ENCODE peak calls at places on chromosomes 11 and 22, in seven cellular contexts. I, U, Y, Z, L, X and G are unnamed samples.

GRCh38 chr11:122748968-122749687 is 89.2 kb upstream of the CRTAM start:
- DNase-seq in I (peak; percentile 88), U (peak; percentile 73), Y (peak; percentile 23), Z (peak; percentile 83), L (peak; percentile 81), X (peak; percentile 79), G (peak; percentile 60)

GRCh38 chr22:31139866-31140716 is at the start of gene PLA2G3:
- DNase-seq in I (no peak), U (peak; percentile 54), Y (no peak), Z (peak; percentile 67), L (no peak), X (no peak), G (peak; percentile 26)

GRCh38 chr11:45371251-45371749 is 85.2 kb upstream of the SYT13 start:
- DNase-seq in I (no peak), U (peak; percentile 59), Y (peak; percentile 12), Z (peak; percentile 90), L (peak; percentile 69), X (peak; percentile 86), G (peak; percentile 44)

GRCh38 chr22:50139843-50140415 is 30.6 kb upstream of the PANX2 start:
- DNase-seq in I (no peak), U (peak; percentile 81), Y (no peak), Z (no peak), L (peak; percentile 44), X (no peak), G (peak; percentile 56)

GRCh38 chr11:19245351-19245750 is 4.6 kb upstream of the E2F8 start:
- DNase-seq in I (no peak), U (no peak), Y (no peak), Z (no peak), L (no peak), X (no peak), G (no peak)

GRCh38 chr11:130882138-130882551 is 34.1 kb downstream of the SNX19 start:
- DNase-seq in I (no peak), U (no peak), Y (no peak), Z (no peak), L (peak; percentile 12), X (no peak), G (peak; percentile 11)

GRCh38 chr22:41092847-41093371 is 517 bp downstream of the EP300 start:
- DNase-seq in I (no peak), U (peak; percentile 41), Y (no peak), Z (peak; percentile 83), L (peak; percentile 66), X (no peak), G (no peak)

GRCh38 chr11:17735823-17736772 is 1.5 kb downstream of the KCNC1 start:
- DNase-seq in I (no peak), U (no peak), Y (no peak), Z (no peak), L (no peak), X (no peak), G (no peak)

GRCh38 chr11:1453611-1454386 is 32.8 kb downstream of the MOB2 start:
- DNase-seq in I (no peak), U (peak; percentile 45), Y (no peak), Z (peak; percentile 81), L (peak; percentile 53), X (no peak), G (peak; percentile 7)

GRCh38 chr11:34655335-34656008 is 34.6 kb downstream of the EHF start:
- DNase-seq in I (no peak), U (peak; percentile 83), Y (no peak), Z (no peak), L (no peak), X (no peak), G (no peak)

GRCh38 chr11:112453601-112454577 is 193.2 kb upstream of the PLET1 start:
- DNase-seq in I (no peak), U (peak; percentile 45), Y (no peak), Z (peak; percentile 68), L (peak; percentile 48), X (no peak), G (peak; percentile 50)

GRCh38 chr11:94751216-94751612 is 16.9 kb upstream of the AMOTL1 start:
- DNase-seq in I (no peak), U (no peak), Y (no peak), Z (no peak), L (no peak), X (no peak), G (no peak)

GRCh38 chr11:65116370-65117205 is 913 bp downstream of the ZNHIT2 start:
- DNase-seq in I (no peak), U (peak; percentile 75), Y (no peak), Z (peak; percentile 82), L (peak; percentile 74), X (no peak), G (peak; percentile 38)

GRCh38 chr22:39408173-39408572 is 8.6 kb downstream of the TAB1 start:
- DNase-seq in I (no peak), U (peak; percentile 85), Y (no peak), Z (no peak), L (no peak), X (no peak), G (no peak)

GRCh38 chr22:37201066-37201820 is 11.0 kb downstream of the SSTR3 start:
- DNase-seq in I (peak; percentile 30), U (no peak), Y (no peak), Z (no peak), L (no peak), X (no peak), G (no peak)

GRCh38 chr11:57566564-57567209 is 785 bp downstream of the UBE2L6 start:
- DNase-seq in I (no peak), U (no peak), Y (no peak), Z (peak; percentile 68), L (peak; percentile 30), X (no peak), G (no peak)

GRCh38 chr22:23823331-23823791 is 15.4 kb downstream of the DERL3 start:
- DNase-seq in I (no peak), U (no peak), Y (no peak), Z (no peak), L (no peak), X (no peak), G (no peak)

GRCh38 chr11:74592063-74592440 is 330 bp upstream of the POLD3 start:
- DNase-seq in I (no peak), U (no peak), Y (no peak), Z (no peak), L (no peak), X (no peak), G (no peak)

GRCh38 chr11:39965701-39966100 is 1493.8 kb downstream of the LRRC4C start:
- DNase-seq in I (no peak), U (no peak), Y (no peak), Z (no peak), L (no peak), X (no peak), G (no peak)

GRCh38 chr11:3723014-3723708 is 52.0 kb upstream of the CHRNA10 start:
- DNase-seq in I (peak; percentile 78), U (peak; percentile 87), Y (peak; percentile 96), Z (no peak), L (no peak), X (peak; percentile 54), G (peak; percentile 47)

GRCh38 chr22:35352214-35353111 is 28.4 kb upstream of the HMOX1 start:
- DNase-seq in I (peak; percentile 99), U (peak; percentile 35), Y (no peak), Z (peak; percentile 87), L (peak; percentile 77), X (no peak), G (peak; percentile 44)

GRCh38 chr11:85475637-85476517 is 151.3 kb downstream of the DLG2 start:
- DNase-seq in I (no peak), U (no peak), Y (no peak), Z (no peak), L (no peak), X (no peak), G (no peak)